ENCODE peak calls at places on chromosomes 13 and 19, in four cellular contexts. W is AG10803, X is tibial nerve, C is ascending aorta. L is an unnamed sample.

GRCh38 chr19:34556500-34556899 is 74.9 kb downstream of the WTIP start:
- DNase-seq in W (peak; percentile 25), X (peak; percentile 12), C (no peak), L (no peak)

GRCh38 chr19:56252699-56253422 is 19.7 kb upstream of the EDDM13 start:
- DNase-seq in W (peak; percentile 72), X (peak; percentile 25), C (peak; percentile 64), L (peak; percentile 55)

GRCh38 chr19:30107351-30107750 is 165.3 kb downstream of the URI1 start:
- DNase-seq in W (no peak), X (no peak), C (no peak), L (no peak)

GRCh38 chr19:35031072-35031881 is 1.0 kb downstream of the SCN1B start:
- DNase-seq in W (peak; percentile 9), X (no peak), C (no peak), L (no peak)

GRCh38 chr13:28754698-28755545 is 36.2 kb upstream of the SLC46A3 start:
- DNase-seq in W (peak; percentile 48), X (peak; percentile 32), C (no peak), L (no peak)

GRCh38 chr19:46574533-46574932 is 26.6 kb upstream of the CALM3 start:
- DNase-seq in W (no peak), X (no peak), C (no peak), L (no peak)

GRCh38 chr19:38252935-38253691 is 3.1 kb downstream of the PPP1R14A start:
- DNase-seq in W (no peak), X (no peak), C (peak; percentile 90), L (no peak)

GRCh38 chr13:105597573-105597972 is 937.9 kb downstream of the EFNB2 start:
- DNase-seq in W (no peak), X (no peak), C (no peak), L (no peak)

GRCh38 chr19:46049597-46049996 is 8.8 kb upstream of the IGFL4 start:
- DNase-seq in W (no peak), X (no peak), C (no peak), L (no peak)

GRCh38 chr13:25652764-25653163 is 281.0 kb downstream of the ATP8A2 start:
- DNase-seq in W (no peak), X (no peak), C (no peak), L (no peak)

GRCh38 chr19:4172861-4173473 is 9.4 kb downstream of the SIRT6 start:
- DNase-seq in W (peak; percentile 11), X (peak; percentile 21), C (no peak), L (no peak)

GRCh38 chr13:71672527-71672926 is 194.5 kb downstream of the DACH1 start:
- DNase-seq in W (no peak), X (no peak), C (no peak), L (no peak)

GRCh38 chr19:12995596-12996541 is 594 bp downstream of the NFIX start:
- DNase-seq in W (peak; percentile 42), X (peak; percentile 24), C (peak; percentile 72), L (no peak)

DNA sequence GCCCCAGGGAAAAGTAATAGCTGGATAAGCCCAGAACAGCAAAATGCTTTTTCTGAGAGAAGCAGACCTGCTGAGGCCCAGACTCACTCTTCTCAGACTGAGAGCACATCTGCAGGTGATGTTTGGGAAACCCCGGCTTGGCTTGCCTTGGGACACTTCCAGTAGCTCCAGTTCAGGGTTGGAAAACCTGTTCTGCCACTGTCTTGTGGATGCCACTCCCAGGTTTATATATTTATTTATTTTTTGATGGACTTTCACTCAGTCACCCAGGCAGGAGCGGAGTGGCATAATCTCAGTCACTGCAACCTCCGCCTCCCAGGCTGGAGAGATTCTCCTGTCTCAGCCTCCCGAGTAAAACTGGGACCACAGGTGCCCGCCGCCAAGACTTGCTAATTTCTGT is 8.0 kb upstream of the SMARCA4 start:
- DNase-seq in W (no peak), X (no peak), C (no peak), L (no peak)
- H3K4me3 ChIP-seq in W (no peak overlapping the region), X (no peak overlapping the region), C (no peak overlapping the region), L (no peak overlapping the region)

DNA sequence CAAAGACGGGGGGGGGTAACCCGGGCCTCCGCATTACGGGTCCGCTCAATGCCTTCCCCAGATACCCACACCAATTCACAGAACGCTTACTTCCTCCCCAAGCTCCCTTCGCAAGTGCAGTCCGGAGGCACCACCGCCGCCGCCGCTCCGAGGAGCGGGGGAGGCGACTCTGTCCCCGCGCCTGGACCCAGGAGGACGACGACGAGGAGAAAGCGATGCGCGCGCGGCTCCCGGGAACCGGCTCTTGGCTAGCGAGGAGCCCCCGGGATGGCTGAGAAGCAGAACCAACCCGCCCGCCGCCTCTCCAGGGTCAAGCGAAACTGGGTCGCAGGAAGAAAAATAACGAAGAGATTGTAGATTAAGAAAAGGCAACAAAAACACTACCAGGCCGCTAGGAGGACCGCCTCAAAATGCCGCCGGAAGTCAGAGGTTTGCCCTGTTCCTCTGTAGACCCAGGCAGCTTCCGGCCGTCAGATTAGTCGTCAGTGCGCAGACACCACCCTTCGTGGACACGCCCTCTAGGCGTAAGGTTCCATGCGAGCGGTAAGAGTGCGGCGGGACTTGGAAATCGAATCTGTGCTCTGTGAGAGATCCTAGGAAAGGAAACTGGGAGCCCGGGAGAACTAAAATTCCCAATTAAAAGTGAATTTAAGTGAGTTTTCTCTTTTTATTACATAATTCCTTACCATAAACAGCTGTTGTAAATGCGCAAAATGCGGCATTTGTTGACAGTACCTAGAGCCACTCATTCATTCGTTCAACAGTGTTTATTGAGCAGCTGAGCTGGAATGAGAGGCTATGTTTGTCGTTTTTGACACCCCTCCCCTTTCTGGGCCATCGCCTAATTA is at the start of gene ZC3H13:
- DNase-seq in W (peak; percentile 95), X (peak; percentile 90), C (peak; percentile 97), L (peak; percentile 91)
- TF ChIP-seq CTCF in W (peak; percentile 40), X (peak; percentile 35), C (peak; percentile 26), L (peak; percentile 45)

DNA sequence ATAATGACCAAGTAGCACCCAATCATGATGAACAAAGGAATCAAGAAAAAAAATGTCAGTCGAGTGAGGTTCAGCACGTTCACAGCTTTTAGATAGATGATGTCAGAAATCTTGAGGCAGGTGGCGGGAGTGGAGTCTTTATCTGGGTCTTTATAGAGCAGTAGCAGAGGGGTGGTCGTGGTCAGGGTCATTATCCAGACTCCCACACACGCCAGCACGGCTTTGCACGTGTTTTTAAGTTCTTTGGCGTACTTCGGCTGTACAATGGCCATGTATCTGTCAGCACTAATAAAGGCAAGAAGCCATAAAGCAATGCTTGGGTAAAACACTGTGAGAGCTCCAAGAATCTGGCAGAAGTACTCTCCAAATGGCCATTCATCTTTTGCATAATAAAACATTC is 2.9 kb downstream of the GPR18 start:
- DNase-seq in W (no peak), X (no peak), C (no peak), L (no peak)
- H3K4me3 ChIP-seq in W (no peak overlapping the region), X (no peak overlapping the region), C (no peak overlapping the region), L (no peak overlapping the region)

DNA sequence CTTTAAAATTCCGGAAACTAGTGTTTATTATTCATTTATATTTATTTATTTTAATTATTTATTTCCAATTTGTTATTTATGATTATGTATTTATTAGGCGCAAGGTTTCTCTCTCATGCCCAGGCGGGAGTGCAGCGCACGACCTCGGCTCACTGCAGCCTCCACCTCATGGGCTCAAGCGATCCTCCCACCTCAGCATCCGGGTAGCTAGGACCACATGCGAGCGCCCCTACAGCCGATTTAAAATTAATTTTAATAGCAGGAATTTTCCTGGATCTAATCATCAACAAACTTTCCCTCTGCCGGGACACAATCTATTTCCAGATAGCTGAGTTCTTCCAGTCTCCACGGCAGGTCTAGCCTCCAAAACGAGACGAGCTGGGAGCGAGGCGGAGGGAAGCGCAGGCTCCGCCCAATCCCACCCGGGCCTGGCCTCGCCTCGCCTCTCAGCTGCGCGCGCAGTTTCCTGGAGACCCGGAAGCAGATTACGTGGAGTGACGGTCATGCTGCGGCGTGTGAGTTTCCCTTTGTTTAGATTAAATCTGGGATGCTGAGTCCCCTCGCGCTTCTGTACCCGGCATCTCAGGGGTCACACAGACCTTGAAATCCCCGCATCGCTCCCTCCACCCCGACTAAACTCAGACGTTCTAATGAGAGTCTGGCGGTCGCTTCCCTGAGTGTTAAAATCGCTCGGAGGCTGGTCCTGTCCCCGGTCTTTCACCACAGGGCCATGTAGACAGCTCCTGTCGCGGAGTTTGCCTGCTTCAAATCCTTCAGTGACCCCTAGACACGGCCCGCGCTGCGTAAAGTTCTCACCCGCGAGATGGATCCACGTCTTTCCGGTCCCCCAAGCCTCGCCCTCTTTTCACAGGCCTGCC is at the start of gene ZNF880:
- DNase-seq in W (peak; percentile 88), X (peak; percentile 93), C (peak; percentile 95), L (peak; percentile 35)
- TF ChIP-seq CTCF in W (peak; percentile 13), X (no peak), C (peak; percentile 7), L (no peak)

GRCh38 chr19:31943778-31944177 is 401.6 kb upstream of the ZNF507 start:
- DNase-seq in W (no peak), X (no peak), C (no peak), L (no peak)
- H3K4me3 ChIP-seq in W (no peak overlapping the region), X (no peak overlapping the region), C (no peak overlapping the region), L (no peak overlapping the region)

GRCh38 chr19:6164906-6165531 is 29.6 kb downstream of the ACSBG2 start:
- DNase-seq in W (no peak), X (no peak), C (peak; percentile 27), L (no peak)
- TF ChIP-seq CTCF in W (no peak), X (no peak), C (no peak), L (no peak)

GRCh38 chr19:18392417-18392816 is 5.0 kb downstream of the LRRC25 start:
- DNase-seq in W (no peak), X (peak; percentile 36), C (peak; percentile 72), L (no peak)

GRCh38 chr19:18392936-18393335 is 4.5 kb downstream of the LRRC25 start:
- DNase-seq in W (no peak), X (no peak), C (no peak), L (no peak)

GRCh38 chr19:18389736-18390074 is 3.7 kb downstream of the GDF15 start:
- DNase-seq in W (no peak), X (no peak), C (no peak), L (no peak)

GRCh38 chr19:18390075-18390909 is 4.3 kb downstream of the GDF15 start:
- DNase-seq in W (no peak), X (no peak), C (no peak), L (no peak)

GRCh38 chr19:18391509-18392075 is 5.6 kb downstream of the GDF15 start:
- DNase-seq in W (no peak), X (no peak), C (no peak), L (no peak)
- H3K4me3 ChIP-seq in W (no peak overlapping the region), X (no peak overlapping the region), C (no peak overlapping the region), L (no peak overlapping the region)

DNA sequence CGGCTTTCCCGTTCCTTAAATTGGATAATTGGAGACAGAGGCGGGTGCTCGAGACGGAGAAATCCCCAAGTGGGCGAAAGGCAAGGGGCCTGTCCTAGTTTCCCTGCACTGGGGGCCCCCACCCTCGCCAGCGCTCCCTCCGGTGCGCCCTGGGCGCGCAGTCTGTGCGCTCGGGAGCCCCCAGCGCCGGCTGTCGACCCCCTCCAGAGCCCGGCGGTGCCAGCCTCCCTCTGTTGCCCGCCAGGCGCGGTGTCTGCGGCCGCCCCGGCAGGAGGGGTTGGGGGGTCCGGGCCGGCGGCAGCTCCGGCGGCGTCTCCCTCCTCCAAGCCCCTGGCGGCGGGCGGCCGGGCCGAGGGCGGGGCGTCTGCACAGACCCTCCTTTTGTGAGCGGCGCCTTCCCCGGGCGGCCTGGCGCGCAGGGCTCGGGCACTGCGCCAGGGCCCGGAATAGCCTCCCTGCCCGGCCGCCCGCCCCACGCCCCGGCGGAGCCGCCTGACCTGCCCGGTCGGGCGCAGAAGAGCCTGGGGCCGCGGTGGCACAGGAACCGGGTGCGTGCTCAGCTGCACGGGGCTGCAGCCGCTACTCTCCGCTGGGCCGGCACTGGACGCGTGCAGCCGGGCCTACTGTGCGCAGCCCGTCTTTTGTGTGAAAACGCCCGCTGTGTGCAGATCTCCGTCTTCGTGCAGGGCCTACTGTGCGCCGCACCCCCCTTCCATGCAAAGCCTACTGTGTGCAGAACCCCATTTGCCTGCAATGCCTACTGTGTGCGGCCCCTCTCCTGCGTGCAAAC is 13.2 kb downstream of the GADD45B start:
- DNase-seq in W (peak; percentile 49), X (no peak), C (peak; percentile 76), L (no peak)
- TF ChIP-seq CTCF in W (peak; percentile 2), X (no peak), C (peak; percentile 9), L (no peak)

GRCh38 chr19:1383014-1383310 is 745 bp upstream of the NDUFS7 start:
- DNase-seq in W (no peak), X (no peak), C (no peak), L (no peak)
- H3K4me3 ChIP-seq in W (no peak overlapping the region), X (no peak overlapping the region), C (peak overlapping the region; percentile 81), L (no peak overlapping the region)

L was measured in GM12864.